ENCODE peak calls at places on chromosome 21, in four cellular contexts. W is posterior vena cava, Z is GM06990, B is skeletal muscle cell. M is an unnamed sample.

GRCh38 chr21:14609274-14609673 is 63.2 kb upstream of the SAMSN1 start:
- DNase-seq in W (no peak), Z (no peak), B (no peak), M (no peak)

GRCh38 chr21:46116189-46116845 is 18.4 kb downstream of the COL6A2 start:
- DNase-seq in W (peak), Z (no peak), B (no peak), M (no peak)

GRCh38 chr21:43333301-43334062 is 93.4 kb downstream of the SIK1 start:
- DNase-seq in W (no peak), Z (no peak), B (peak), M (peak)

GRCh38 chr21:15192243-15192642 is 127.4 kb upstream of the NRIP1 start:
- DNase-seq in W (no peak), Z (no peak), B (peak), M (no peak)

GRCh38 chr21:44507673-44508425 is 32.1 kb downstream of the KRTAP10-1 start:
- DNase-seq in W (no peak), Z (no peak), B (no peak), M (no peak)

GRCh38 chr21:34524671-34525601 is 12.9 kb upstream of the KCNE1 start:
- DNase-seq in W (no peak), Z (no peak), B (no peak), M (no peak)

GRCh38 chr21:38912355-38912619 is 106.6 kb downstream of the ETS2 start:
- DNase-seq in W (no peak), Z (no peak), B (no peak), M (no peak)

GRCh38 chr21:41766883-41767605 is at the start of gene RIPK4:
- DNase-seq in W (peak), Z (peak), B (no peak), M (no peak)

GRCh38 chr21:42282715-42283114 is 32.5 kb downstream of the TFF3 start:
- DNase-seq in W (no peak), Z (no peak), B (no peak), M (no peak)

GRCh38 chr21:14559144-14559543 is 13.0 kb upstream of the SAMSN1 start:
- DNase-seq in W (no peak), Z (no peak), B (no peak), M (no peak)

GRCh38 chr21:39153842-39154241 is 29.4 kb downstream of the PSMG1 start:
- DNase-seq in W (no peak), Z (no peak), B (no peak), M (no peak)

GRCh38 chr21:45357436-45358260 is 47.3 kb upstream of the COL18A1 start:
- DNase-seq in W (no peak), Z (no peak), B (no peak), M (no peak)

GRCh38 chr21:44519346-44520325 is 20.4 kb downstream of the KRTAP10-1 start:
- DNase-seq in W (peak), Z (no peak), B (no peak), M (no peak)

GRCh38 chr21:31886896-31887595 is 14.2 kb downstream of the HUNK start:
- DNase-seq in W (no peak), Z (no peak), B (no peak), M (no peak)

GRCh38 chr21:41950941-41951408 is 2.8 kb downstream of the C2CD2 start:
- DNase-seq in W (peak), Z (no peak), B (no peak), M (no peak)

GRCh38 chr21:34886554-34887385 is 162.3 kb downstream of the RUNX1 start:
- DNase-seq in W (peak), Z (peak), B (no peak), M (no peak)

GRCh38 chr21:36061445-36061844 is 1.1 kb upstream of the SETD4 start:
- DNase-seq in W (no peak), Z (no peak), B (no peak), M (no peak)

GRCh38 chr21:25733859-25734653 is 648 bp downstream of the ATP5PF start:
- DNase-seq in W (no peak), Z (no peak), B (no peak), M (no peak)

GRCh38 chr21:33206771-33207290 is 22.9 kb upstream of the IFNAR2 start:
- DNase-seq in W (no peak), Z (no peak), B (no peak), M (no peak)

GRCh38 chr21:34857874-34858273 is 189.1 kb downstream of the CLIC6 start:
- DNase-seq in W (no peak), Z (no peak), B (no peak), M (no peak)

GRCh38 chr21:46171996-46172862 is 12.0 kb downstream of the SPATC1L start:
- DNase-seq in W (no peak), Z (peak), B (no peak), M (no peak)

GRCh38 chr21:35086357-35086756 is 37.3 kb upstream of the RUNX1 start:
- DNase-seq in W (no peak), Z (no peak), B (no peak), M (no peak)

GRCh38 chr21:46605759-46606426 is 1.0 kb upstream of the S100B start:
- DNase-seq in W (peak), Z (peak), B (no peak), M (no peak)

GRCh38 chr21:45942755-45943629 is 38.6 kb upstream of the COL6A1 start:
- DNase-seq in W (no peak), Z (no peak), B (no peak), M (no peak)

GRCh38 chr21:45390121-45390751 is 14.7 kb upstream of the COL18A1 start:
- DNase-seq in W (peak), Z (no peak), B (no peak), M (no peak)

GRCh38 chr21:15333943-15334342 is 269.1 kb upstream of the NRIP1 start:
- DNase-seq in W (no peak), Z (no peak), B (no peak), M (no peak)

GRCh38 chr21:25639167-25639921 is at the start of gene JAM2:
- DNase-seq in W (peak), Z (peak), B (no peak), M (no peak)

GRCh38 chr21:29382029-29382654 is 83.4 kb downstream of the BACH1 start:
- DNase-seq in W (no peak), Z (no peak), B (peak), M (peak)

GRCh38 chr21:31354604-31355443 is 10.8 kb upstream of the TIAM1 start:
- DNase-seq in W (no peak), Z (no peak), B (peak), M (peak)

M was measured in AG04449.